ENCODE peak calls at places on chromosomes 12 and 14, in five cellular contexts. Z, J, Q, V and S are unnamed samples.
A peak's percentile ranks its signal among the peaks of the same experiment; 100 is the strongest.

GRCh38 chr14:35212471-35213142 is 79.6 kb upstream of the PSMA6 start:
- DNase-seq in Z (no peak), J (no peak), Q (no peak), V (no peak), S (no peak)

GRCh38 chr12:74889563-74890236 is 319.9 kb downstream of the KCNC2 start:
- DNase-seq in Z (no peak), J (no peak), Q (no peak), V (no peak), S (no peak)

GRCh38 chr14:99735189-99736135 is 51.4 kb downstream of the CYP46A1 start:
- DNase-seq in Z (peak; percentile 1), J (no peak), Q (peak; percentile 1), V (peak; percentile 47), S (no peak)

GRCh38 chr14:21454843-21455550 is 926 bp downstream of the CHD8 start:
- DNase-seq in Z (no peak), J (peak; percentile 33), Q (no peak), V (no peak), S (no peak)

GRCh38 chr12:93918262-93918661 is 230.1 kb upstream of the PLXNC1 start:
- DNase-seq in Z (no peak), J (no peak), Q (no peak), V (no peak), S (no peak)

GRCh38 chr12:76670776-76671175 is 93.1 kb upstream of the ZDHHC17 start:
- DNase-seq in Z (no peak), J (no peak), Q (no peak), V (no peak), S (no peak)

GRCh38 chr12:93042283-93042682 is 113.2 kb upstream of the EEA1 start:
- DNase-seq in Z (no peak), J (no peak), Q (no peak), V (no peak), S (no peak)

GRCh38 chr12:14949631-14950030 is 11.3 kb upstream of the ERP27 start:
- DNase-seq in Z (no peak), J (no peak), Q (no peak), V (no peak), S (no peak)

GRCh38 chr12:80648866-80649265 is 58.6 kb upstream of the MYF6 start:
- DNase-seq in Z (no peak), J (no peak), Q (no peak), V (no peak), S (peak; percentile 42)

GRCh38 chr12:66859751-66860440 is 181.0 kb upstream of the GRIP1 start:
- DNase-seq in Z (no peak), J (no peak), Q (no peak), V (no peak), S (no peak)

GRCh38 chr12:6361834-6362233 is 13.5 kb downstream of the SCNN1A start:
- DNase-seq in Z (no peak), J (no peak), Q (no peak), V (peak; percentile 79), S (no peak)

GRCh38 chr12:64461634-64462414 is 9.9 kb downstream of the TBK1 start:
- DNase-seq in Z (no peak), J (peak; percentile 13), Q (no peak), V (no peak), S (no peak)

GRCh38 chr12:49580572-49581535 is 12.9 kb upstream of the MCRS1 start:
- DNase-seq in Z (peak; percentile 72), J (peak; percentile 83), Q (peak; percentile 80), V (no peak), S (peak; percentile 97)

GRCh38 chr14:37796703-37797416 is 201.4 kb downstream of the TTC6 start:
- DNase-seq in Z (no peak), J (peak; percentile 63), Q (no peak), V (no peak), S (no peak)

DNA sequence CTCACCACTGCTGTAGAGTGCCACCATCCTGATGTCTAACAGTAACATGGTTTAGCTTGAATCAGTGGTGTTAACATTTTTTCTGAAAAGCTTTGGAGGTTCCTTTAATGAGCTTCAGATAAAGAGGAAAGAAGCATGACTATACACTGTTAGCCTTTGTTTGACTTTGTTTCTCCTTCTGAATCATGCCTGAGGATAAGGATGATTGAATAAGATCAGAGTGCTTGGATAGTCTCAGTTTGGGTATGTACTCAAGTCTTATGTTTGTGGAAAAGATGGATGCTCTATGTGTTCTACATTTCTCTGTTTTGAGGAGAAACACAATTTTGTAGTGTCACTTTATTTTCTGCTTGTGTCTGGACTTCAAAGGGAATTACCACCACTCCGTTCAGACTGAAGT is 42.0 kb downstream of the GPATCH2L start:
- DNase-seq in Z (no peak), J (no peak), Q (no peak), V (no peak), S (no peak)
- H3K36me3 ChIP-seq in Z (peaks cover 10% of the 10 kb centered on the region), J (peaks cover 56% of the 10 kb centered on the region), Q (peaks cover 84% of the 10 kb centered on the region), V (peaks cover 44% of the 10 kb centered on the region), S (peaks cover 53% of the 10 kb centered on the region)

GRCh38 chr12:32505067-32505466 is 105.7 kb downstream of the FGD4 start:
- DNase-seq in Z (no peak), J (no peak), Q (no peak), V (no peak), S (no peak)

GRCh38 chr12:32501835-32502333 is 102.5 kb downstream of the FGD4 start:
- DNase-seq in Z (peak; percentile 50), J (peak; percentile 95), Q (peak; percentile 28), V (no peak), S (peak; percentile 90)

GRCh38 chr12:32504626-32505025 is 105.3 kb downstream of the FGD4 start:
- DNase-seq in Z (no peak), J (no peak), Q (no peak), V (no peak), S (no peak)

GRCh38 chr12:32505546-32505945 is 106.2 kb downstream of the FGD4 start:
- DNase-seq in Z (no peak), J (no peak), Q (no peak), V (no peak), S (no peak)

GRCh38 chr12:32502693-32503510 is 103.5 kb downstream of the FGD4 start:
- DNase-seq in Z (no peak), J (no peak), Q (no peak), V (no peak), S (peak; percentile 44)
- H3K4me1 ChIP-seq in Z (peaks cover 25% of the 10 kb centered on the region), J (peaks cover 29% of the 10 kb centered on the region), Q (peaks cover 68% of the 10 kb centered on the region), V (peaks cover 72% of the 10 kb centered on the region), S (peaks cover 6% of the 10 kb centered on the region)

DNA sequence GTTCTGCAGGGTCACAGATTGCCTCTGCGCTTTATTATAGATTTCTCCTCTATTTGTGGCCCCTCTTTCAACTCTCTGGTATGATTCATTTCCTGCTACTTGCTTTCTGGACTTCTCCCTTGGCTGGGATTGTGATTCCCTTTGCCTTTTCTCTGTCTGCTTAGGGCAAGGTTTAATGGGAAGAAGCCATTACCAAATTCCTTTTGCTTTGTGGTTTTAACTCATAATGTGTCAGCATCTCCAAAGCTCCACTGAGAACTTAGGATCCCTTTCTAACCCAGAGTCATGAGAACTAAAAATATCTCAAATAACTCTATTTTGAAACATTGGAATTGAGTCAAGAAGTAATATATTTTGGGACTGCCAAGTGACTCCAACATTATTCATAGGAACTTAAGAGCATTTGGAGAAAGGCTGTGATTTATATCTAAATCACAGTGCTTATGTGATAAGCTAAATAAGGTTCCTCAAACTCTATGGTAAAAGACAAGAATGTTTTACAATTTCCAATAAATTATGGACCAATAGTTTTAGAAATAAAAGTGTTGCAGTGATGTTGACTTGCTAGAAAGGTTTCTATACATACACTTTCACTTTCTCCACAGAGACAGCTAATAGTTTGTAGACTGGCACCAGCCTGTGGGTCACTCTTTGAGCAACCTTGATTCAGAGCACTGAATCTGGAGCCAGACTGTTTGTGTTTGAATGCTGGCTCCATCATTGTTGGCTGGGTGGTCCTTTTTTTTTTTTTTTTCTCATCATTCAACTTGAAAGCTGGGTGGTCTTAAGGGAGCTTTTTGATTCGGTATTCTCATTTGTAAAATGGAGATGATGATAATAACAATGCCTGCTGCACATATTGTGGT is 93.9 kb downstream of the DACT1 start:
- DNase-seq in Z (no peak), J (no peak), Q (no peak), V (no peak), S (peak; percentile 44)
- H3K4me3 ChIP-seq in Z (no peak overlapping the region), J (no peak overlapping the region), Q (no peak overlapping the region), V (no peak overlapping the region), S (no peak overlapping the region)

DNA sequence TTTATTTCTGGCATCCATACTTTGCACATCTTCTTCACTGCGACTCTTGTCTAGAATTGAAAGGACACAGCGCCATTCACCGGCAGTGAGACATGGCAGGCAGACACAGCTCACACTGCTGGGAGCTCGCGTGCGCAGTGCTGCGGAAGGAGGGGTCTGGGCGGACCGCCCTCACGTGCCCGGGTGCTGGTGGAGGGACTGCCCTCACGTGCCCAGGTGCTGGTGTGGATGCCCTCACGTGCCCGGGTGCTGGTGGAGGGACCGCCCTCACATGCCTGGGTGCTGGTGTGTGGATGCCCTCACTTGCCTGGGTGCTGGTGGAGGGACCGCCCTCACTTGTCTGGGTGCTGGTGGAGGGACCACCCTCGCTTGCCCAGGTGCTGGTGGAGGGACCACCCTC is 27.9 kb upstream of the GOLGA3 start:
- DNase-seq in Z (no peak), J (no peak), Q (no peak), V (no peak), S (no peak)
- H3K36me3 ChIP-seq in Z (peaks cover 25% of the 10 kb centered on the region), J (peaks cover 50% of the 10 kb centered on the region), Q (peaks cover 99% of the 10 kb centered on the region), V (peaks cover 92% of the 10 kb centered on the region), S (peaks cover 24% of the 10 kb centered on the region)

DNA sequence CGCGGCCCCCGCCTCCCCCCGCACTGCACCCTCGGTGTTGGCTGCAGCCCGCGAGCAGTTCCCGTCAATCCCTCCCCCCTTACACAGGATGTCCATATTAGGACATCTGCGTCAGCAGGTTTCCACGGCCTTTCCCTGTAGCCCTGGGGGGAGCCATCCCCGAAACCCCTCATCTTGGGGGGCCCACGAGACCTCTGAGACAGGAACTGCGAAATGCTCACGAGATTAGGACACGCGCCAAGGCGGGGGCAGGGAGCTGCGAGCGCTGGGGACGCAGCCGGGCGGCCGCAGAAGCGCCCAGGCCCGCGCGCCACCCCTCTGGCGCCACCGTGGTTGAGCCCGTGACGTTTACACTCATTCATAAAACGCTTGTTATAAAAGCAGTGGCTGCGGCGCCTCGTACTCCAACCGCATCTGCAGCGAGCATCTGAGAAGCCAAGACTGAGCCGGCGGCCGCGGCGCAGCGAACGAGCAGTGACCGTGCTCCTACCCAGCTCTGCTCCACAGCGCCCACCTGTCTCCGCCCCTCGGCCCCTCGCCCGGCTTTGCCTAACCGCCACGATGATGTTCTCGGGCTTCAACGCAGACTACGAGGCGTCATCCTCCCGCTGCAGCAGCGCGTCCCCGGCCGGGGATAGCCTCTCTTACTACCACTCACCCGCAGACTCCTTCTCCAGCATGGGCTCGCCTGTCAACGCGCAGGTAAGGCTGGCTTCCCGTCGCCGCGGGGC is at the start of gene FOS:
- DNase-seq in Z (peak; percentile 95), J (peak; percentile 89), Q (peak; percentile 96), V (peak; percentile 96), S (peak; percentile 94)
- H3K4me1 ChIP-seq in Z (peaks cover 11% of the 10 kb centered on the region), J (peaks cover 53% of the 10 kb centered on the region), Q (peaks cover 28% of the 10 kb centered on the region), V (peaks cover 73% of the 10 kb centered on the region), S (peaks cover 3% of the 10 kb centered on the region)

GRCh38 chr14:96206461-96206860 is 1.8 kb downstream of the BDKRB2 start:
- DNase-seq in Z (peak; percentile 66), J (no peak), Q (no peak), V (no peak), S (no peak)
- H3K4me3 ChIP-seq in Z (no peak overlapping the region), J (no peak overlapping the region), Q (peak overlapping the region; percentile 46), V (no peak overlapping the region), S (no peak overlapping the region)